ENCODE peak calls at places on chromosomes 6 and 20, in four cellular contexts. T is psoas muscle, Z is uterus, G is adrenal gland. M is an unnamed sample.

GRCh38 chr6:12844284-12845223 is 128.0 kb downstream of the PHACTR1 start:
- DNase-seq in T (no peak), Z (no peak), G (no peak), M (no peak)

GRCh38 chr20:50837532-50838321 is 42.9 kb downstream of the BCAS4 start:
- DNase-seq in T (no peak), Z (peak), G (no peak), M (no peak)

GRCh38 chr6:34926655-34927054 is 37.6 kb downstream of the ANKS1A start:
- DNase-seq in T (no peak), Z (no peak), G (no peak), M (no peak)

GRCh38 chr20:36777152-36777551 is 3.6 kb upstream of the DSN1 start:
- DNase-seq in T (no peak), Z (no peak), G (no peak), M (no peak)

GRCh38 chr6:12354499-12354898 is 64.3 kb downstream of the EDN1 start:
- DNase-seq in T (no peak), Z (no peak), G (peak), M (no peak)

GRCh38 chr6:3928111-3928510 is 78.9 kb downstream of the FAM50B start:
- DNase-seq in T (peak), Z (no peak), G (no peak), M (no peak)

GRCh38 chr6:102798631-102799030 is 1405.1 kb downstream of the GRIK2 start:
- DNase-seq in T (no peak), Z (no peak), G (no peak), M (no peak)

GRCh38 chr6:18047406-18047805 is 60.0 kb upstream of the KIF13A start:
- DNase-seq in T (no peak), Z (no peak), G (no peak), M (no peak)

GRCh38 chr6:40721252-40721936 is 134.2 kb upstream of the LRFN2 start:
- DNase-seq in T (no peak), Z (no peak), G (no peak), M (peak)

GRCh38 chr20:1868856-1869255 is 26.4 kb upstream of the SIRPA start:
- DNase-seq in T (no peak), Z (no peak), G (peak), M (no peak)

GRCh38 chr6:16985484-16986284 is 116.2 kb upstream of the STMND1 start:
- DNase-seq in T (no peak), Z (peak), G (no peak), M (no peak)

GRCh38 chr6:24100336-24100735 is 25.7 kb upstream of the NRSN1 start:
- DNase-seq in T (no peak), Z (no peak), G (no peak), M (no peak)

GRCh38 chr20:36094497-36094896 is 60.0 kb upstream of the EPB41L1 start:
- DNase-seq in T (no peak), Z (peak), G (no peak), M (no peak)

GRCh38 chr6:149565539-149566371 is 420 bp upstream of the GINM1 start:
- DNase-seq in T (peak), Z (peak), G (peak), M (peak)
- TF ChIP-seq CTCF in T (peak), Z (peak), G (peak), M (peak)

DNA sequence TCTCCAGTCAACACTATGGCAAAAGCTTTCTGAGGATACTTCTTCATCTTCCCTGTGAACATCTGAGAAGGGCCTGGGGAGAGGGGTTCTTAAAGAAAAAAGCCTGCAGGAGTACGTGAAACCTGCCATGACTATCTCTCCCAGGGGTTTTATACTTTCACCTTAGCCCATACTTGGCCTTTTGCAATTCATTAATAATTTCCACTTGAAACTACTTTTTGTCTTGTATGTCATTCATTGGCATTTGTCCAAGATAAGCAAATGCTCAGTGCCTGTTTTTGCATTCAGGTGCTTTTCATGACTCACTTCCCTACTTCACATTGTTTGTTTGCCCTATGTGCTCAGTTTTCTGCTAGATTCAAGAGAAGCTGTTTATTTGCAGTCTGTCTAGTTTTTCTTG is 580.3 kb upstream of the GJE1 start:
- DNase-seq in T (no peak), Z (no peak), G (no peak), M (no peak)
- TF ChIP-seq CTCF in T (no peak), Z (no peak), G (no peak), M (no peak)

GRCh38 chr6:227074-227782 is 65.1 kb upstream of the DUSP22 start:
- DNase-seq in T (no peak), Z (no peak), G (peak), M (no peak)
- TF ChIP-seq CTCF in T (peak), Z (no peak), G (no peak), M (peak)

DNA sequence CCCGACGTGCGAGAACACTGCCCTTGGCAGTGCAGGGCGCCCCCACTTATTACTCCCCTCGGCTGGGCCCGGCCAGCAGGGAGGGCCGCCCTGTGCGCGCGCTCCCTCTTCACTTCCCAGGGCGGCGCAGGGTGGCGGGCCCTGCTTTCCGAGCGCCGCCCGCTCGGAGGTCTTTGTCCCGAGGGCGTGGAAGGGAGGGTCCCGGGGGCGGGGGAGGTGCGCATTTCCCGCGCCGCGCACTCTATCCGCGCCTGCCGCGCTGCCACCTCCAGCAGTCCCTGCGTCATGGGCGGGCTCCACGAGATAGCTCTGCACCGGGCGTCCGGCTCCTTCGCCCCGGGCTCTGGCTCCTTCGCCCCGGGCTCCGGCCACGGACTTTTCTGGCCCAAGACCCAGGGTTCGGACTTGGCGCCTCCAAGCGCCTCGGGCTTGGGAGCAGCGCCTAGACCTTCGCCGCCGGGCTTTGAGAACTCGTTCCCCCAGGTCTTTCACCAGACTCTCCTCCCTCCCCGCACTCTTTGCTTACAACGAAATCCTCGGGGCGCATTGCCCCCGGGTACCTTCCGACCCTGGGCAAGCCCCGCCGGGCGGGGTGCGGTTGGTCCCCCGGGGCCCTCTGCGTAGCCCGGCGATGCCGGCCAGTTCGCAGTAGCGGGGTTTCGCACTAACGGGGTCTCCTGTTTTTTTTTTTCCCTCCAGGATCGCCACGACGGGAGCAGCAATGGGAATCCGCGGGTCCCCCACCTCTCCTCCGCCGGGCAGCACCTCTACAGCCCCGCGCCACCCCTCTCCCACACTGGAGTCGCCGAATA is 1.6 kb downstream of the TFAP2C start:
- DNase-seq in T (no peak), Z (no peak), G (no peak), M (no peak)
- TF ChIP-seq CTCF in T (no peak), Z (no peak), G (no peak), M (no peak)

DNA sequence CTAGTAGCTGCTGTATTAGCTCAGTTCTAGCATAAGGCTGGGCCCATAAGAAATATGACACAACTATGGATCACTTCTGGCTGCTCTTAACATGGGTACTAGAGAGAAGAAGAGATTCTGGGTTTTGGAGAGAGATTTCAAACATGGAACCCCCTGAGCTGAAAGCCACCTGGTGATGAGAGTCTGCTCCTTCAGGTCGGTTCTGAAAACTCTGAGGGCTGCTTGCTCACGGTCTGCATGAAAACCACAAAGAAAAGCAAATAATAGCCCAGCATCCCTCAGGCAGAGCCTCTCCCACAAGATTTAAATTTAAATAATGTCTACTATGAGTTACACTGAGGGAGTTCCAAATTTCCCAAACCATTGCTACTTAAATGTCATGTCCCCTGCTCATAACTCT is 301.6 kb downstream of the BMP7 start:
- DNase-seq in T (no peak), Z (no peak), G (no peak), M (no peak)
- TF ChIP-seq CTCF in T (no peak), Z (no peak), G (no peak), M (no peak)

GRCh38 chr20:33444797-33445560 is 1.4 kb upstream of the SNTA1 start:
- DNase-seq in T (no peak), Z (no peak), G (no peak), M (no peak)
- TF ChIP-seq CTCF in T (peak), Z (no peak), G (no peak), M (no peak)

GRCh38 chr6:47079638-47080037 is 37.5 kb upstream of the ADGRF1 start:
- DNase-seq in T (no peak), Z (no peak), G (no peak), M (no peak)
- TF ChIP-seq CTCF in T (no peak), Z (no peak), G (no peak), M (no peak)

DNA sequence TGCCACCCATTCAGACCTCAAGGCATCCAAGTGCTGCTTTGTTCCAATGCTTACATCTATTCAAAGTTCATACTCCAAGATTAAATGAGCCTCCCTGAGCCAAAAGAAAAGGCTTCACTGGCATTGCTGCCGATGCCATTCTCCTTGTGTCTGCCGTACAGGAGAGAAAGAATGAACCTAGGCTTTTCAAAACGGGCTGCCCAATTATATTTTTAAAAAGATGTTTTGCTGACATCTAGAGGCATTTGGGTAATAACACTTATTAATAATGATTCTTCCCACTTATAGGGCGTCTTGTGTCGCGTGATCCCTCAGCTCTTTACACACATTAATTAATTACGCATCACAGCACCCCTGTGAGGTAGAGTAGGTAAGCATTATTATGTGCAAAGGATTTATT is 545.6 kb downstream of the PKHD1 start:
- DNase-seq in T (no peak), Z (no peak), G (no peak), M (no peak)
- TF ChIP-seq CTCF in T (no peak), Z (no peak), G (no peak), M (peak)